ENCODE peak calls at places on chromosomes 2 and 18, in ten cellular contexts. D is spleen, Z is body of pancreas, Y is endothelial cell of umbilical vein, H is thyroid gland, J is tibial nerve, N is ovary, X is A549, A is heart left ventricle, G is upper lobe of left lung. Q is an unnamed sample.

GRCh38 chr2:239386001-239386670 is 14.7 kb downstream of the HDAC4 start:
- DNase-seq in Z (no peak), J (no peak), H (no peak), D (peak; percentile 66), X (no peak), Y (no peak), N (no peak), A (no peak), G (no peak), Q (no peak)

GRCh38 chr2:197498937-197499593 is 575 bp downstream of the HSPD1 start:
- DNase-seq in N (peak; percentile 75), J (peak; percentile 25), X (peak; percentile 58), H (peak; percentile 64), Z (peak; percentile 72), A (peak; percentile 77), Y (peak; percentile 69), G (peak; percentile 91), D (peak; percentile 93), Q (peak; percentile 89)

GRCh38 chr18:49959176-49959575 is 145.8 kb upstream of the ACAA2 start:
- DNase-seq in J (no peak), X (no peak), H (no peak), Y (no peak), Z (no peak), N (no peak), A (no peak), G (no peak), D (no peak), Q (no peak)

GRCh38 chr2:240876475-240877251 is 8.0 kb downstream of the AGXT start:
- DNase-seq in H (no peak), Y (no peak), D (peak; percentile 79), A (no peak), G (peak; percentile 68), X (no peak), Z (no peak), N (peak; percentile 31), J (no peak), Q (no peak)

GRCh38 chr2:43648979-43649701 is 12.1 kb downstream of the PLEKHH2 start:
- DNase-seq in A (no peak), H (no peak), D (no peak), G (no peak), X (no peak), J (no peak), N (no peak), Z (no peak), Y (no peak), Q (no peak)

GRCh38 chr18:62596145-62597005 is 73.5 kb downstream of the ZCCHC2 start:
- DNase-seq in H (no peak), Z (no peak), D (no peak), A (no peak), N (no peak), G (peak; percentile 85), Y (no peak), X (no peak), J (no peak), Q (no peak)

GRCh38 chr2:10515887-10516286 is 67.8 kb upstream of the ODC1 start:
- DNase-seq in N (no peak), Z (no peak), X (no peak), A (no peak), J (no peak), D (no peak), Y (no peak), H (no peak), G (no peak), Q (no peak)

GRCh38 chr2:189782221-189782671 is 1.9 kb downstream of the ORMDL1 start:
- DNase-seq in A (no peak), H (no peak), X (no peak), Z (no peak), Y (no peak), N (no peak), J (no peak), D (no peak), G (no peak), Q (no peak)

GRCh38 chr2:85886585-85886984 is 2.2 kb downstream of the ST3GAL5 start:
- DNase-seq in Y (peak; percentile 75), J (peak; percentile 29), G (no peak), N (peak; percentile 69), D (no peak), H (peak; percentile 49), Z (peak; percentile 21), A (no peak), X (peak; percentile 70), Q (peak; percentile 88)

GRCh38 chr2:33670392-33670937 is 71.4 kb upstream of the FAM98A start:
- DNase-seq in H (no peak), X (peak; percentile 47), A (no peak), G (no peak), N (no peak), J (no peak), Y (no peak), D (no peak), Z (no peak), Q (no peak)
- TF ChIP-seq CTCF in H (no peak), X (no peak), A (no peak), G (no peak), N (no peak), J (no peak), Y (no peak), D (no peak), Z (no peak), Q (no peak)

GRCh38 chr2:219279151-219279915 is at the start of gene DNAJB2:
- DNase-seq in A (peak; percentile 99), Y (peak; percentile 99), J (peak; percentile 96), X (peak; percentile 97), Z (peak; percentile 99), D (peak; percentile 100), N (peak; percentile 99), G (peak; percentile 98), H (peak; percentile 99), Q (peak; percentile 99)

GRCh38 chr2:219277703-219278654 is 1.2 kb upstream of the DNAJB2 start:
- DNase-seq in Z (peak; percentile 85), G (peak; percentile 89), N (peak; percentile 87), H (peak; percentile 81), D (peak; percentile 94), A (peak; percentile 88), Y (peak; percentile 75), J (peak; percentile 65), X (peak; percentile 83), Q (peak; percentile 87)

GRCh38 chr2:219279916-219280516 is 850 bp downstream of the DNAJB2 start:
- DNase-seq in D (no peak), J (no peak), G (no peak), N (no peak), X (no peak), H (no peak), Y (no peak), A (no peak), Z (no peak), Q (no peak)

GRCh38 chr2:219280682-219281081 is 1.5 kb downstream of the DNAJB2 start:
- DNase-seq in H (no peak), X (no peak), D (no peak), Z (no peak), J (no peak), Y (no peak), N (no peak), A (no peak), G (no peak), Q (no peak)

GRCh38 chr2:219278655-219279150 is 463 bp upstream of the DNAJB2 start:
- DNase-seq in Y (no peak), G (no peak), J (no peak), D (no peak), H (no peak), X (no peak), A (no peak), N (no peak), Z (no peak), Q (no peak)
- H3K27ac ChIP-seq in Y (peak overlapping the region; percentile 81), G (peak overlapping the region; percentile 100), J (peak overlapping the region; percentile 100), D (peak overlapping the region; percentile 97), H (peak overlapping the region; percentile 99), X (peak overlapping the region; percentile 96), A (peak overlapping the region; percentile 99), N (peak overlapping the region; percentile 98), Z (peak overlapping the region; percentile 95), Q (peak overlapping the region; percentile 99)

GRCh38 chr2:67304300-67304890 is 92.7 kb upstream of the ETAA1 start:
- DNase-seq in G (no peak), N (no peak), A (no peak), D (no peak), X (no peak), J (no peak), Y (no peak), Z (no peak), H (no peak), Q (no peak)

GRCh38 chr2:67313536-67313935 is 83.6 kb upstream of the ETAA1 start:
- DNase-seq in J (no peak), X (no peak), D (no peak), G (no peak), N (no peak), A (no peak), Y (no peak), Z (no peak), H (no peak), Q (no peak)

GRCh38 chr2:67311536-67311935 is 85.6 kb upstream of the ETAA1 start:
- DNase-seq in A (no peak), N (no peak), Y (peak; percentile 56), D (no peak), X (no peak), J (no peak), H (no peak), Z (no peak), G (no peak), Q (no peak)

GRCh38 chr2:67309281-67309680 is 87.9 kb upstream of the ETAA1 start:
- DNase-seq in Z (no peak), A (no peak), Y (no peak), J (no peak), G (no peak), N (no peak), X (peak; percentile 55), H (no peak), D (no peak), Q (no peak)
- TF ChIP-seq POLR2A in Z (no peak), A (no peak), Y (no peak), J (no peak), G (no peak), N (no peak), X (no peak), H (no peak), D (no peak), Q (no peak)

DNA sequence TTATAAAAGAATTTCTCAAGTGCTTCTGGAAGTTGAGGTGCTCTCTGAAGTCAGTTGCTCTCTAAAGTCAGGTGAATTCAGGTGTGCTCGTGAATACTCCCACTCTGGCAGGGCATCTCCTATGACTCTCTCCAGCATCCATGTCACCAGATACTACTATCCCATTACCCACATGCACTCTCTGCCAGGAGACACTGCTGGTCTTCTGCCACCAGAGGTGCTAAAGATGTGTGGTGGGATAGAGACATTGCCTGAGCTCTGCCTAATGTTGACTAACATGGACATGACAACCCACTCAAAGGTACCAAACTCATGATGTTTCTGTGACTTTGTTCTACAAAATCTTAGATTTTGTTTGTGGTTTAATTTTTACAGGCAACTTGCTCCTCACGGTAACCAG is 106.4 kb upstream of the HNRNPA3 start:
- DNase-seq in Z (no peak), N (no peak), A (no peak), H (no peak), D (no peak), X (peak; percentile 24), G (no peak), Y (no peak), J (no peak), Q (no peak)
- TF ChIP-seq CTCF in Z (no peak), N (no peak), A (no peak), H (no peak), D (no peak), X (no peak), G (no peak), Y (no peak), J (no peak), Q (no peak)

GRCh38 chr2:74502147-74502719 is 2.8 kb upstream of the LBX2 start:
- DNase-seq in H (no peak), D (peak; percentile 72), A (no peak), Y (no peak), N (no peak), X (no peak), G (peak; percentile 79), J (no peak), Z (peak; percentile 45), Q (no peak)
- H3K27ac ChIP-seq in H (peak overlapping the region; percentile 46), D (peak overlapping the region; percentile 52), A (peak overlapping the region; percentile 90), Y (peak overlapping the region; percentile 59), N (no peak overlapping the region), X (peak overlapping the region; percentile 96), G (peak overlapping the region; percentile 90), J (no peak overlapping the region), Z (peak overlapping the region; percentile 53), Q (no peak overlapping the region)

Q was measured in adrenal gland.